ENCODE peak calls at places on chromosome 18, in four cellular contexts. N is WTC11, P is GM12878, D is K562. E is an unnamed sample.
A peak's percentile ranks its signal among the peaks of the same experiment; 100 is the strongest.

GRCh38 chr18:59142274-59142673 is 2.6 kb downstream of the SEC11C start:
- DNase-seq in D (no peak), N (no peak), P (peak; percentile 44), E (no peak)

GRCh38 chr18:39672171-39672570 is 2106.6 kb upstream of the CELF4 start:
- DNase-seq in D (no peak), N (no peak), P (no peak), E (no peak)

GRCh38 chr18:46281185-46282176 is 177.3 kb downstream of the HAUS1 start:
- DNase-seq in P (no peak), D (peak; percentile 48), N (peak; percentile 84), E (peak; percentile 44)

GRCh38 chr18:23872701-23873550 is 141.6 kb upstream of the TTC39C start:
- DNase-seq in D (no peak), N (no peak), P (no peak), E (no peak)

GRCh38 chr18:54958711-54959625 is at the start of gene CCDC68:
- DNase-seq in P (no peak), D (peak; percentile 51), N (peak; percentile 60), E (peak; percentile 50)

GRCh38 chr18:54261894-54262293 is 7.4 kb upstream of the POLI start:
- DNase-seq in D (peak; percentile 52), N (no peak), P (peak; percentile 85), E (no peak)

GRCh38 chr18:49486617-49486958 is 446 bp downstream of the C18orf32 start:
- DNase-seq in N (no peak), P (no peak), D (no peak), E (no peak)

GRCh38 chr18:32730620-32731021 is 42.2 kb downstream of the KLHL14 start:
- DNase-seq in N (no peak), D (no peak), P (peak; percentile 30), E (no peak)

GRCh38 chr18:35770360-35770759 is 188.8 kb downstream of the GALNT1 start:
- DNase-seq in P (no peak), D (no peak), N (no peak), E (no peak)

GRCh38 chr18:39454866-39455265 is 1889.3 kb upstream of the CELF4 start:
- DNase-seq in N (no peak), D (no peak), P (no peak), E (no peak)

GRCh38 chr18:28854964-28855363 is 678.0 kb upstream of the CDH2 start:
- DNase-seq in N (no peak), P (no peak), D (no peak), E (no peak)

GRCh38 chr18:45066868-45067267 is 386.2 kb downstream of the SETBP1 start:
- DNase-seq in D (peak; percentile 18), P (peak; percentile 2), N (no peak), E (no peak)

GRCh38 chr18:45069542-45069941 is 388.9 kb downstream of the SETBP1 start:
- DNase-seq in D (no peak), N (no peak), P (no peak), E (no peak)

GRCh38 chr18:45068563-45069191 is 388.0 kb downstream of the SETBP1 start:
- DNase-seq in D (no peak), N (no peak), P (no peak), E (no peak)

GRCh38 chr18:45063246-45064038 is 382.8 kb downstream of the SETBP1 start:
- DNase-seq in N (no peak), P (no peak), D (peak; percentile 27), E (no peak)

DNA sequence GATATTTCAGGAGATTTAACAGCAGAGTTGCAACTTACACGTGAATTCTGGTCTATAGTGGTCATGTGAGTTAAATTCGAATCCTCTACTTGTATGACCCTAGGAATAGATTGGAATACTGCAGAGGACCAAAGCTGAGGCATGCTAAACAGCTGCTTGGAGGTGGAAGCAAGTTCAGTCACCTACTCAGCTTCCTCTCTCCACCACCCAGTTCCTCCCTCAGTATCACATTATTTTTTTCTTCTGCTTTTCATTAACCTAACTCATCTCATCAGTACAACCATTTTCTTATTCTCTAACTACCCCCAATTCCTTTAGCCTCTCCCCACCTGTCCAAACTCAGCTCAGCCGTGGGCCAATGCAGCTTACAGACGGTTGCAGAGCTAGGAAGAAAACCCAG is 385.5 kb downstream of the SETBP1 start:
- DNase-seq in P (no peak), N (no peak), D (no peak), E (no peak)
- TF ChIP-seq MAX in P (no peak), N (no peak), D (no peak), E (no peak)

GRCh38 chr18:61942072-61942471 is 49.3 kb upstream of the RNF152 start:
- DNase-seq in D (no peak), P (no peak), N (no peak), E (no peak)
- TF ChIP-seq TCF7 in D (no peak), P (no peak), N (no peak), E (no peak)

GRCh38 chr18:13455960-13456471 is 237.5 kb downstream of the LDLRAD4 start:
- DNase-seq in P (peak; percentile 32), D (no peak), N (no peak), E (no peak)
- TF ChIP-seq MAX in P (no peak), D (no peak), N (no peak), E (no peak)

GRCh38 chr18:56009451-56009850 is 421.5 kb upstream of the TCF4 start:
- DNase-seq in P (no peak), D (no peak), N (no peak), E (no peak)
- TF ChIP-seq TCF7 in P (no peak), D (no peak), N (no peak), E (no peak)

GRCh38 chr18:13220326-13220991 is 1.9 kb downstream of the LDLRAD4 start:
- DNase-seq in D (no peak), N (no peak), P (no peak), E (no peak)

GRCh38 chr18:13223341-13224148 is 5.0 kb downstream of the LDLRAD4 start:
- DNase-seq in N (no peak), D (no peak), P (no peak), E (no peak)

GRCh38 chr18:13221821-13222220 is 3.3 kb downstream of the LDLRAD4 start:
- DNase-seq in N (no peak), D (no peak), P (no peak), E (no peak)

GRCh38 chr18:13225261-13225660 is 6.7 kb downstream of the LDLRAD4 start:
- DNase-seq in D (no peak), N (no peak), P (no peak), E (no peak)

DNA sequence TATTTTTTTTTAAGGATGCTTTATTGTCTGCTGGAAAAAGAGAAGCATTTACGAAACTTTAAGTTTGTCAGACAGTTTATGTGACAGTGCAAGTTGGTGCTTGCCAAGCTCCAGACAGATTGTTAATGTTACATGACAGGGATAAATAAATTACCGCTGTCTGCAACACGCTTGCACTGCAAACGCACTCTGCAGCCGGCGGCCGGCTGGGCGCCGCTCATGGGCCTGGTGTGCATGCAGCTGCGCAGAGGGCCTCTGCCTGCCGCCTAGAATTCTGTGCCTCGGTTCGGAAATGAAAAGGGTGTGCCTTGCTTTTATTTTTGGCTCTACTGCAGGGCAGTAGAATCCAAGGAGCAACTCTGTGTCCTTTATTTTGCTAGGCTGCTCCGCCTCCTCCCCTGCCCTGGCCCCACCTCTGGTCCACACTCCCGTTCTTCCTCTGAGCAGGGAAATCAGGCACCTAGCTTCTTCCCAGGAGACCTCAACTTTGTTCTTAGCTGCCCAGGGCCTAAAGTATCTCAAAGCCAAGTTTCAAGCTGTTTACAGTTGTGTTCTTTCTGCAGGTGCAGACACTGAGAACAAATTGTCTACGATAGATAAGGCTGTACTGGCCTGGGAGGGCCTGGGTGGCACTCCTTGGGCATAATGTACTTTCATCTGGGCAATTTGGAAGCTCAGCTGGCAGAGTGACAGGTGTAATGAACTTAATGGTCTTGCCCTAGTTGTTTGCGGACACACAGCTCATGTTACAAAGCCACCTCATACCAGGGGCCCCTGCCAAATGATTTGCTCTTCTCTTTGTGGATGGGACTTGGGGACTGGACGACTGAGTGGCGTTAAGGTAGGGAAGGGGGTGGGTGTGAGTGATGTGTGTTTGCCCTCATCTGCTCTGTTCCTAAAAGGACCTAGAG is 4.1 kb downstream of the LDLRAD4 start:
- DNase-seq in P (no peak), N (no peak), D (no peak), E (peak; percentile 42)
- TF ChIP-seq MAX in P (no peak), N (no peak), D (no peak), E (no peak)